ENCODE peak calls at places on chromosomes 4 and X, in six cellular contexts. S is HCT116, Z is prostate gland, V is GM12864, T is astrocyte of the cerebellum, X is AG09309. E is an unnamed sample.

GRCh38 chr4:177222776-177223175 is 86.9 kb upstream of the NEIL3 start:
- DNase-seq in V (no peak), Z (no peak), T (peak), S (no peak), X (no peak), E (no peak)

GRCh38 chr4:168221298-168221697 is 97.3 kb downstream of the DDX60 start:
- DNase-seq in S (no peak), Z (no peak), V (no peak), X (peak), T (peak), E (peak)

GRCh38 chr4:158020734-158021346 is 152.0 kb downstream of the GASK1B start:
- DNase-seq in S (peak), X (no peak), V (no peak), Z (no peak), T (peak), E (no peak)

GRCh38 chr4:84892950-84893349 is 73.5 kb downstream of the WDFY3 start:
- DNase-seq in S (no peak), X (no peak), Z (no peak), T (no peak), V (no peak), E (no peak)

GRCh38 chr4:186770446-186771175 is 47.0 kb upstream of the FAT1 start:
- DNase-seq in Z (no peak), T (no peak), V (no peak), X (peak), S (no peak), E (no peak)

GRCh38 chr4:148935179-148935578 is 493.0 kb upstream of the NR3C2 start:
- DNase-seq in S (no peak), X (no peak), V (no peak), T (no peak), Z (no peak), E (no peak)

GRCh38 chr4:153115322-153116100 is 88.7 kb upstream of the TRIM2 start:
- DNase-seq in S (peak), Z (peak), X (peak), T (no peak), V (peak), E (peak)

GRCh38 chr4:37891221-37892159 is 606 bp downstream of the TBC1D1 start:
- DNase-seq in V (peak), S (no peak), X (no peak), T (no peak), Z (peak), E (no peak)

GRCh38 chr4:21470531-21470930 is 478.0 kb downstream of the KCNIP4 start:
- DNase-seq in S (no peak), V (no peak), Z (no peak), X (peak), T (peak), E (peak)

GRCh38 chr4:15873117-15873516 is 65.4 kb downstream of the FGFBP1 start:
- DNase-seq in Z (no peak), V (no peak), T (no peak), S (no peak), X (no peak), E (no peak)

GRCh38 chr4:588351-588849 is 12.3 kb upstream of the TMEM271 start:
- DNase-seq in Z (no peak), X (no peak), V (no peak), T (no peak), S (no peak), E (no peak)

GRCh38 chrX:45322382-45322781 is 121.7 kb upstream of the DIPK2B start:
- DNase-seq in S (peak), V (no peak), X (peak), Z (peak), T (peak), E (peak)

GRCh38 chrX:41092776-41093175 is 7.5 kb downstream of the USP9X start:
- DNase-seq in S (no peak), X (no peak), Z (no peak), T (no peak), V (no peak), E (no peak)

GRCh38 chr4:132297346-132297745 is 851.7 kb upstream of the PCDH10 start:
- DNase-seq in V (no peak), Z (no peak), T (peak), X (no peak), S (no peak), E (no peak)

GRCh38 chr4:88033309-88033708 is 25.9 kb downstream of the PKD2 start:
- DNase-seq in V (no peak), Z (peak), X (no peak), T (peak), S (peak), E (peak)

GRCh38 chr4:7073526-7074390 is 5.9 kb upstream of the GRPEL1 start:
- DNase-seq in Z (peak), X (no peak), V (no peak), S (peak), T (no peak), E (no peak)

GRCh38 chr4:185232370-185232769 is 23.0 kb downstream of the SNX25 start:
- DNase-seq in X (no peak), T (no peak), Z (no peak), S (no peak), V (no peak), E (no peak)

GRCh38 chrX:139194571-139195280 is 335.8 kb upstream of the F9 start:
- DNase-seq in Z (peak), X (no peak), S (no peak), T (no peak), V (no peak), E (no peak)

GRCh38 chr4:108937066-108937465 is 174.2 kb upstream of the ETNPPL start:
- DNase-seq in V (no peak), S (no peak), T (no peak), Z (no peak), X (no peak), E (no peak)

GRCh38 chr4:143626134-143626859 is 74.2 kb downstream of the FREM3 start:
- DNase-seq in T (peak), Z (peak), S (no peak), V (no peak), X (no peak), E (no peak)

GRCh38 chrX:131068945-131069719 is 11.0 kb downstream of the ARHGAP36 start:
- DNase-seq in X (no peak), T (no peak), Z (no peak), V (no peak), S (peak), E (no peak)

GRCh38 chrX:7779644-7780043 is 63.3 kb upstream of the VCX start:
- DNase-seq in V (no peak), Z (no peak), X (no peak), S (no peak), T (no peak), E (no peak)

GRCh38 chr4:158006973-158007372 is 165.9 kb downstream of the GASK1B start:
- DNase-seq in X (no peak), Z (no peak), S (no peak), T (no peak), V (no peak), E (no peak)

GRCh38 chr4:124710911-124711310 is 1.6 kb downstream of the ANKRD50 start:
- DNase-seq in V (no peak), X (no peak), Z (no peak), T (no peak), S (no peak), E (no peak)

GRCh38 chrX:109352121-109352556 is 129.7 kb downstream of the GUCY2F start:
- DNase-seq in Z (no peak), X (no peak), S (no peak), T (no peak), V (no peak), E (no peak)

GRCh38 chrX:47683171-47684145 is 24.5 kb upstream of the UXT start:
- DNase-seq in V (no peak), S (no peak), Z (no peak), T (no peak), X (no peak), E (no peak)
- TF ChIP-seq CTCF in V (no peak), S (no peak), Z (no peak), T (no peak), X (no peak), E (no peak)

GRCh38 chr4:76212301-76212700 is 1.3 kb downstream of the SCARB2 start:
- DNase-seq in S (no peak), X (no peak), T (no peak), V (no peak), Z (no peak), E (no peak)

GRCh38 chr4:76213415-76214268 is at the start of gene SCARB2:
- DNase-seq in T (peak), S (peak), V (peak), X (peak), Z (peak), E (peak)

GRCh38 chr4:76212851-76213414 is 691 bp downstream of the SCARB2 start:
- DNase-seq in X (no peak), Z (no peak), T (no peak), S (no peak), V (no peak), E (no peak)

GRCh38 chr4:76210502-76210901 is 3.1 kb downstream of the SCARB2 start:
- DNase-seq in V (no peak), S (no peak), X (no peak), Z (no peak), T (no peak), E (no peak)

GRCh38 chr4:76211769-76212168 is 1.9 kb downstream of the SCARB2 start:
- DNase-seq in X (no peak), S (no peak), Z (no peak), V (no peak), T (no peak), E (no peak)
- H3K4me3 ChIP-seq in X (peak), S (no peak), Z (peak), V (no peak), T (peak), E (peak)

DNA sequence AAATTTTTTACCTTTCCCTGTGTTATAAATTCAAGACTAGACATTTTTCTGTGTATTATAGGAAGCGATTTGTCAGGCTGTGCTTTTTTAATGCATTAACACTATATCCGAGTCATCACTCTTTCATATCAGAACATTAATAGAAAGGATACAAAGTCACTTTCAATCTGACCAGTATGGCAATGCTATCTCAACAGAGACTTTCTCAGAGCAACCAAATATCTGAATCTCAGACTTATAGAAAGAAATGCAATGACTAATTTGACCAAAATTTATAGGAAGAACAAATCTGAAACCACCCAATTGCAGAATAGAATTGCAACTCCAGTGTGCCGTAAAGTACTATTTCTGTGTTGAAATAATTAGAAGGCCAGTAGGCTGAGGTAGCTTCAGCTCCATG is 473 bp upstream of the TKTL2 start:
- DNase-seq in X (no peak), S (no peak), Z (no peak), T (no peak), V (no peak), E (no peak)
- TF ChIP-seq CTCF in X (no peak), S (no peak), Z (no peak), T (no peak), V (no peak), E (no peak)

GRCh38 chr4:5839751-5840674 is 52.9 kb downstream of the CRMP1 start:
- DNase-seq in X (no peak), S (no peak), V (no peak), T (peak), Z (no peak), E (no peak)
- H3K4me3 ChIP-seq in X (no peak), S (no peak), V (no peak), T (no peak), Z (no peak), E (no peak)

DNA sequence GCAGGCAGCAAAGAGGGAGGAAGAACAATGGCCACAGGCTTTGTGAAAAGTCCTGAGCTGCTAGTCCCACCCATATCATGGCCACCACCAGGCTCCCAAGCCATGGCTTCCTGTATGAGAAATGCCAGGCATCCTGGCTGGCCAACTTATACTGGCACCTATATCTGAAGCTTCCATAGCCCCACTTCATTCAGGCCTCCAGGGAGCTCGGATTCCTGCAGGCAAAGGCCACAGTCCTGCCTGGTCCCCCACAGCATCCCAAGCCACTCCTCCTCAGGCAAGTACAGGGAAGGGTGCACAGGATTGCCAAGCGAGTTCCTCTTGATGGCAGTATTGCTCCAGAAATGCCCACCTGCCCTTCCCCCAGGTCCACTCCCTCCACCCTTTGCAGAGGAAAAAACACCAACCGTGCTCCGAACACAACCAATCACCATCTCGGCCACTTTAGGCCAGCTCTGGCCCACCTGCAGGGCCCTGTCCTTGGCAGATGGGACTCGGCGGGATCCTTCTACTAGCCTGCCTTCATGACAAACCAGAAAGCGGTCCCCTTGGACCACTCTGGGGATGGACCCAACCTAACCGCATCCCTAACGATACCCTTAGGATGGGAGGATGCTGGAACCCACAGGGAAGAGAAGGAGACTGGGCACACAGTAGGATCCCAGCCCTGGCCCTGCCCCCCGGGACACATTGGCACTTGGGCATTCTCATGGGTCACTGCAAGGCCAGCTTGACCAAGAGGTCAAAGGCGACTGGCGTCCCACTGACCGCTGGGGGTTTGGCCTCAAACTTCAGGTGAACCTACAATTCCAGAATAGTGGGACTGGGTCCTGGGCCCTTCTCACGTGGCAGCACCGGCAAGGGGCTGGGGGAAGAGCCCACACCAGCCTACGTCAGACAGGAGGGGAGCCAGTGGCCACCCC is 220.4 kb upstream of the AGTR2 start:
- DNase-seq in S (no peak), V (no peak), T (no peak), X (no peak), Z (no peak), E (no peak)
- TF ChIP-seq CTCF in S (no peak), V (no peak), T (no peak), X (no peak), Z (no peak), E (no peak)

GRCh38 chr4:41880840-41881831 is 54.1 kb upstream of the TMEM33 start:
- DNase-seq in X (no peak), S (no peak), V (no peak), T (no peak), Z (no peak), E (no peak)
- H3K4me3 ChIP-seq in X (peak), S (no peak), V (no peak), T (peak), Z (peak), E (no peak)